ENCODE peak calls at places on chromosomes 2 and 18, in ten cellular contexts. T, X, C, V, H, L, M, Z, F and E are unnamed samples.

GRCh38 chr18:2881490-2882195 is 34.8 kb downstream of the EMILIN2 start:
- DNase-seq in T (peak), X (no peak), C (no peak), V (no peak), H (no peak), L (no peak), M (peak), Z (peak), F (no peak), E (no peak)

GRCh38 chr2:102801098-102801718 is 39.4 kb downstream of the TMEM182 start:
- DNase-seq in T (no peak), X (no peak), C (no peak), V (no peak), H (no peak), L (no peak), M (no peak), Z (no peak), F (no peak), E (peak)

GRCh38 chr2:60549250-60550150 is 4.0 kb downstream of the BCL11A start:
- DNase-seq in T (no peak), X (no peak), C (no peak), V (peak), H (peak), L (peak), M (no peak), Z (peak), F (no peak), E (no peak)

GRCh38 chr2:165016772-165017411 is 61.6 kb upstream of the SLC38A11 start:
- DNase-seq in T (no peak), X (peak), C (no peak), V (peak), H (peak), L (peak), M (peak), Z (no peak), F (peak), E (peak)

GRCh38 chr18:48542513-48543181 is 3.8 kb downstream of the CTIF start:
- DNase-seq in T (no peak), X (no peak), C (no peak), V (no peak), H (no peak), L (peak), M (no peak), Z (no peak), F (no peak), E (no peak)

GRCh38 chr2:129460643-129461198 is 518.7 kb upstream of the RAB6C start:
- DNase-seq in T (no peak), X (no peak), C (no peak), V (no peak), H (no peak), L (no peak), M (no peak), Z (no peak), F (no peak), E (no peak)

GRCh38 chr18:68083131-68083530 is 566.6 kb upstream of the DSEL start:
- DNase-seq in T (no peak), X (no peak), C (no peak), V (no peak), H (no peak), L (no peak), M (no peak), Z (no peak), F (no peak), E (no peak)

GRCh38 chr2:43224571-43225092 is 1.8 kb downstream of the ZFP36L2 start:
- DNase-seq in T (no peak), X (no peak), C (no peak), V (peak), H (no peak), L (peak), M (no peak), Z (peak), F (no peak), E (no peak)

GRCh38 chr2:230619471-230619870 is 93.2 kb upstream of the CAB39 start:
- DNase-seq in T (no peak), X (no peak), C (no peak), V (no peak), H (no peak), L (peak), M (no peak), Z (no peak), F (no peak), E (no peak)

GRCh38 chr18:59835656-59836379 is 64.0 kb upstream of the PMAIP1 start:
- DNase-seq in T (no peak), X (no peak), C (no peak), V (no peak), H (no peak), L (no peak), M (no peak), Z (no peak), F (no peak), E (no peak)

GRCh38 chr2:60480089-60480773 is 73.2 kb downstream of the BCL11A start:
- DNase-seq in T (peak), X (no peak), C (no peak), V (no peak), H (no peak), L (no peak), M (no peak), Z (no peak), F (no peak), E (no peak)